ENCODE peak calls at places on chromosomes 4 and X, in nine cellular contexts. C is naive thymus-derived CD8-positive, alpha-beta T cell; Q is NCI-H2081; Z is occipital lobe; I is mesendoderm; F is HFFc6; S is CD4-positive, CD25-positive, alpha-beta regulatory T cell; A is left colon; L is right lobe of liver. T is an unnamed sample.

GRCh38 chr4:83390965-83391364 is 56.3 kb upstream of the HPSE start:
- DNase-seq in C (no peak), Q (no peak), Z (no peak), I (peak), F (no peak), S (no peak), A (no peak), L (no peak), T (no peak)

GRCh38 chr4:152956650-152957436 is 20.7 kb downstream of the FHDC1 start:
- DNase-seq in C (no peak), Q (no peak), Z (no peak), I (peak), F (peak), S (no peak), A (peak), L (no peak), T (no peak)

GRCh38 chrX:78327370-78328048 is at the start of gene CYSLTR1:
- DNase-seq in C (no peak), Q (no peak), Z (no peak), I (no peak), F (no peak), S (no peak), A (no peak), L (no peak), T (no peak)

GRCh38 chr4:94390804-94391410 is 48.3 kb upstream of the HPGDS start:
- DNase-seq in C (peak), Q (no peak), Z (no peak), I (no peak), F (no peak), S (peak), A (peak), L (no peak), T (no peak)

GRCh38 chr4:10031663-10032590 is 10.6 kb upstream of the SLC2A9 start:
- DNase-seq in C (no peak), Q (no peak), Z (no peak), I (peak), F (no peak), S (no peak), A (no peak), L (no peak), T (no peak)

GRCh38 chrX:15737957-15738685 is at the start of gene CA5B:
- DNase-seq in C (peak), Q (peak), Z (peak), I (peak), F (peak), S (peak), A (peak), L (peak), T (peak)

GRCh38 chrX:120749141-120749846 is 119.4 kb upstream of the C1GALT1C1 start:
- DNase-seq in C (no peak), Q (peak), Z (no peak), I (no peak), F (peak), S (no peak), A (no peak), L (no peak), T (no peak)

GRCh38 chrX:134670241-134670811 is 12.1 kb upstream of the PLAC1 start:
- DNase-seq in C (no peak), Q (no peak), Z (no peak), I (peak), F (peak), S (no peak), A (no peak), L (no peak), T (no peak)

GRCh38 chrX:15405846-15406245 is 21.6 kb upstream of the VEGFD start:
- DNase-seq in C (no peak), Q (no peak), Z (no peak), I (no peak), F (no peak), S (no peak), A (no peak), L (no peak), T (no peak)

GRCh38 chr4:23818097-23818648 is 71.7 kb downstream of the PPARGC1A start:
- DNase-seq in C (no peak), Q (peak), Z (no peak), I (no peak), F (no peak), S (no peak), A (no peak), L (no peak), T (no peak)